ENCODE peak calls at places on chromosomes 2 and 18, in seven cellular contexts. S is GM04504; U is esophagus squamous epithelium; Y is stimulated activated CD4-positive, alpha-beta T cell treated with anti-CD3 and anti-CD28 coated beads, Interleukin-15, amount 100 ng/mL, for 1 hour; Q is HuH-7.5; R is stimulated activated naive CD8-positive, alpha-beta T cell treated with anti-CD3 and anti-CD28 coated beads, Interleukin-15, Interleukin-2, amounts not matched to agents 100 U/mL and 50 U/mL, for 24 hours; G is HT1080. V is an unnamed sample.
A peak's percentile ranks its signal among the peaks of the same experiment; 100 is the strongest.

GRCh38 chr2:38474058-38474457 is 97.0 kb upstream of the ATL2 start:
- DNase-seq in S (no peak), U (no peak), Y (no peak), Q (no peak), R (no peak), G (no peak), V (no peak)

GRCh38 chr18:61998957-61999356 is 106.2 kb upstream of the RNF152 start:
- DNase-seq in S (peak; percentile 88), U (no peak), Y (no peak), Q (no peak), R (no peak), G (peak; percentile 93), V (no peak)

GRCh38 chr18:47754311-47755101 is 176.0 kb downstream of the SMAD2 start:
- DNase-seq in S (no peak), U (no peak), Y (peak; percentile 25), Q (peak; percentile 49), R (peak; percentile 71), G (peak; percentile 50), V (peak; percentile 13)

GRCh38 chr2:104658149-104658839 is 195.6 kb upstream of the POU3F3 start:
- DNase-seq in S (no peak), U (no peak), Y (no peak), Q (no peak), R (no peak), G (peak; percentile 4), V (no peak)

GRCh38 chr2:46150445-46150970 is 146.7 kb upstream of the EPAS1 start:
- DNase-seq in S (no peak), U (no peak), Y (no peak), Q (no peak), R (no peak), G (no peak), V (no peak)

GRCh38 chr2:65228249-65228750 is 669 bp downstream of the ACTR2 start:
- DNase-seq in S (no peak), U (no peak), Y (no peak), Q (no peak), R (no peak), G (peak; percentile 69), V (no peak)

GRCh38 chr2:207088276-207088675 is 77.5 kb downstream of the KLF7 start:
- DNase-seq in S (no peak), U (no peak), Y (no peak), Q (no peak), R (no peak), G (no peak), V (no peak)

GRCh38 chr18:55473534-55473933 is 114.5 kb downstream of the TCF4 start:
- DNase-seq in S (no peak), U (no peak), Y (no peak), Q (no peak), R (no peak), G (no peak), V (no peak)

GRCh38 chr2:30771200-30771599 is 36.0 kb downstream of the CAPN13 start:
- DNase-seq in S (no peak), U (no peak), Y (no peak), Q (no peak), R (no peak), G (no peak), V (no peak)

GRCh38 chr2:10971855-10972348 is 60.2 kb downstream of the KCNF1 start:
- DNase-seq in S (no peak), U (no peak), Y (no peak), Q (no peak), R (no peak), G (no peak), V (no peak)

GRCh38 chr2:28338754-28339325 is 53.8 kb upstream of the FOSL2 start:
- DNase-seq in S (no peak), U (no peak), Y (no peak), Q (no peak), R (no peak), G (no peak), V (no peak)

GRCh38 chr2:73043978-73044832 is 27.3 kb downstream of the SFXN5 start:
- DNase-seq in S (no peak), U (no peak), Y (no peak), Q (no peak), R (no peak), G (no peak), V (no peak)

GRCh38 chr18:52716926-52717325 is 376.9 kb downstream of the DCC start:
- DNase-seq in S (no peak), U (no peak), Y (no peak), Q (no peak), R (no peak), G (peak; percentile 82), V (no peak)